ENCODE peak calls at places on chromosomes 1 and 21, in eight cellular contexts. T, Y, X, K, G, M, E and C are unnamed samples.

GRCh38 chr21:27704567-27705166 is 737.8 kb upstream of the ADAMTS5 start:
- DNase-seq in T (no peak), Y (no peak), X (no peak), K (no peak), G (no peak), M (no peak), E (no peak), C (no peak)

GRCh38 chr1:167517535-167518330 is 596 bp downstream of the CD247 start:
- DNase-seq in T (peak), Y (peak), X (no peak), K (no peak), G (no peak), M (peak), E (no peak), C (peak)

GRCh38 chr1:230797376-230798186 is 50.4 kb downstream of the CAPN9 start:
- DNase-seq in T (peak), Y (peak), X (peak), K (peak), G (peak), M (peak), E (peak), C (peak)

GRCh38 chr21:22474403-22474802 is 1476.2 kb downstream of the NCAM2 start:
- DNase-seq in T (no peak), Y (no peak), X (no peak), K (no peak), G (no peak), M (no peak), E (no peak), C (no peak)

GRCh38 chr1:158331431-158331830 is at the start of gene CD1B:
- DNase-seq in T (no peak), Y (no peak), X (no peak), K (no peak), G (no peak), M (no peak), E (no peak), C (no peak)

GRCh38 chr1:11700655-11701467 is 9.4 kb downstream of the DRAXIN start:
- DNase-seq in T (no peak), Y (peak), X (no peak), K (no peak), G (no peak), M (no peak), E (no peak), C (no peak)

GRCh38 chr1:70146488-70146887 is 58.9 kb downstream of the LRRC40 start:
- DNase-seq in T (no peak), Y (no peak), X (no peak), K (no peak), G (peak), M (peak), E (peak), C (peak)

GRCh38 chr1:149885364-149886111 is 13.8 kb upstream of the BOLA1 start:
- DNase-seq in T (peak), Y (peak), X (peak), K (peak), G (peak), M (peak), E (peak), C (peak)

GRCh38 chr1:54289061-54289938 is 89.3 kb downstream of the MRPL37 start:
- DNase-seq in T (no peak), Y (no peak), X (no peak), K (no peak), G (no peak), M (no peak), E (no peak), C (no peak)

GRCh38 chr1:111110197-111110899 is 29.5 kb downstream of the DRAM2 start:
- DNase-seq in T (no peak), Y (no peak), X (no peak), K (no peak), G (no peak), M (no peak), E (no peak), C (no peak)

GRCh38 chr21:38825269-38825668 is 19.5 kb downstream of the ETS2 start:
- DNase-seq in T (no peak), Y (no peak), X (no peak), K (no peak), G (no peak), M (no peak), E (no peak), C (no peak)

GRCh38 chr1:36151845-36152203 is 2.5 kb upstream of the TRAPPC3 start:
- DNase-seq in T (no peak), Y (no peak), X (peak), K (no peak), G (no peak), M (no peak), E (no peak), C (no peak)

GRCh38 chr1:221806984-221807383 is 65.1 kb upstream of the DUSP10 start:
- DNase-seq in T (no peak), Y (no peak), X (no peak), K (no peak), G (no peak), M (no peak), E (no peak), C (no peak)

GRCh38 chr21:29218749-29219148 is 80.0 kb upstream of the BACH1 start:
- DNase-seq in T (no peak), Y (no peak), X (no peak), K (no peak), G (no peak), M (peak), E (no peak), C (no peak)

GRCh38 chr1:199780948-199781347 is 246.6 kb upstream of the NR5A2 start:
- DNase-seq in T (no peak), Y (no peak), X (no peak), K (peak), G (no peak), M (peak), E (peak), C (peak)

GRCh38 chr1:14706656-14707055 is 108.2 kb downstream of the KAZN start:
- DNase-seq in T (no peak), Y (no peak), X (no peak), K (no peak), G (no peak), M (no peak), E (no peak), C (no peak)

GRCh38 chr1:44733365-44733764 is 2.4 kb upstream of the RNU5D-1 start:
- DNase-seq in T (peak), Y (no peak), X (peak), K (peak), G (no peak), M (peak), E (peak), C (peak)

GRCh38 chr21:35593000-35593502 is 467.3 kb downstream of the SETD4 start:
- DNase-seq in T (no peak), Y (no peak), X (no peak), K (peak), G (no peak), M (peak), E (peak), C (peak)

GRCh38 chr1:29379438-29380073 is 143.2 kb downstream of the PTPRU start:
- DNase-seq in T (no peak), Y (peak), X (no peak), K (peak), G (peak), M (peak), E (peak), C (peak)

GRCh38 chr21:33197546-33197945 is 32.2 kb upstream of the IFNAR2 start:
- DNase-seq in T (peak), Y (no peak), X (peak), K (peak), G (no peak), M (no peak), E (no peak), C (no peak)

GRCh38 chr21:25997788-25998611 is 172.6 kb downstream of the APP start:
- DNase-seq in T (no peak), Y (no peak), X (peak), K (no peak), G (no peak), M (no peak), E (peak), C (no peak)

GRCh38 chr1:85572574-85572973 is 8.0 kb upstream of the CCN1 start:
- DNase-seq in T (no peak), Y (no peak), X (no peak), K (no peak), G (no peak), M (peak), E (peak), C (no peak)

GRCh38 chr1:182680901-182681300 is 3.5 kb downstream of the RGS8 start:
- DNase-seq in T (no peak), Y (no peak), X (no peak), K (no peak), G (no peak), M (peak), E (peak), C (no peak)

GRCh38 chr1:14142397-14143095 is 442.6 kb downstream of the PRDM2 start:
- DNase-seq in T (no peak), Y (no peak), X (no peak), K (no peak), G (no peak), M (no peak), E (no peak), C (no peak)

GRCh38 chr1:160251687-160252526 is 10.4 kb downstream of the DCAF8 start:
- DNase-seq in T (peak), Y (peak), X (peak), K (peak), G (peak), M (peak), E (peak), C (peak)

GRCh38 chr21:17491716-17492414 is 21.0 kb upstream of the CXADR start:
- DNase-seq in T (peak), Y (no peak), X (peak), K (peak), G (peak), M (peak), E (peak), C (peak)

GRCh38 chr1:188669715-188670114 is 1807.9 kb downstream of the BRINP3 start:
- DNase-seq in T (no peak), Y (peak), X (no peak), K (peak), G (no peak), M (peak), E (peak), C (no peak)

GRCh38 chr1:183319051-183319450 is 99.1 kb downstream of the NMNAT2 start:
- DNase-seq in T (no peak), Y (no peak), X (no peak), K (peak), G (no peak), M (peak), E (peak), C (peak)

GRCh38 chr1:208524920-208525319 is 280.7 kb upstream of the PLXNA2 start:
- DNase-seq in T (no peak), Y (no peak), X (no peak), K (no peak), G (no peak), M (no peak), E (no peak), C (no peak)

GRCh38 chr21:31888936-31889371 is 16.1 kb downstream of the HUNK start:
- DNase-seq in T (no peak), Y (no peak), X (no peak), K (no peak), G (no peak), M (peak), E (no peak), C (no peak)

GRCh38 chr1:224873645-224874369 is 55.7 kb upstream of the DNAH14 start:
- DNase-seq in T (peak), Y (no peak), X (no peak), K (peak), G (no peak), M (peak), E (peak), C (peak)

GRCh38 chr1:43924516-43924915 is 9.1 kb upstream of the ARTN start:
- DNase-seq in T (no peak), Y (no peak), X (no peak), K (no peak), G (no peak), M (peak), E (peak), C (no peak)

GRCh38 chr1:152622803-152623202 is at the start of gene LCE3A:
- DNase-seq in T (no peak), Y (no peak), X (no peak), K (no peak), G (no peak), M (no peak), E (no peak), C (no peak)

GRCh38 chr21:25626752-25627151 is 12.3 kb upstream of the JAM2 start:
- DNase-seq in T (peak), Y (peak), X (peak), K (no peak), G (no peak), M (peak), E (no peak), C (no peak)

GRCh38 chr1:88985692-88986091 is 6.7 kb downstream of the KYAT3 start:
- DNase-seq in T (peak), Y (no peak), X (no peak), K (no peak), G (no peak), M (peak), E (peak), C (no peak)

GRCh38 chr1:223670458-223671159 is 5.1 kb upstream of the CAPN8 start:
- DNase-seq in T (peak), Y (peak), X (no peak), K (peak), G (no peak), M (peak), E (peak), C (peak)

DNA sequence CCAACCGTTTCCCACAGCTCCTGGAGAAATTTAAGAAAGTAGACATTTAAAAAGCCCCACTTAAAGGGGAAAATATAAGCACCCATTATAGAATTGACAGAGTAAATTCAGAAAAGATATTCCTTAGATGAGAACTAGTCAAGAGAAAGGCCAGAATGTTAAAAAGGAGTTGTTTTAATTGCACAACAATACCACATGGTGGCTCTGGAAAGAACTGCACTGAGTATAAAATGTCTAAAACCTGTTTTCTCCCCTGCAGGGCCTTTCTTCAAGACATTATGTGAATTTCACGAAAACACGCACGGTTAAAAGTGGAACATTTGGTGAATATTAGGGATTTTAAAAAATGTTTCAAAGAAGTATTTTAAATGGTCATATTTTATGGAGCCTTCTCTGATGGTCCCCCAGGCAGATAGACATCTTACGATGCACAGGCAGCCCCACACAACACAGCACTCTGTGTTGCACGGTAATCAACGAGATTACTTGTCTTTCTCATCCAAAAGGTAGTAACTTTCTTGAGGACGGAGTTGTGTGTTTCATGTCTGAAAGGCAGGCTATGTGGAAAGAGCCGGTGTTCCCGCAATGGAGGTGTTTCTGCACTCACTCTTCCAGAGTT is 101.9 kb downstream of the PRRX1 start:
- DNase-seq in T (no peak), Y (no peak), X (no peak), K (peak), G (no peak), M (peak), E (peak), C (peak)
- TF ChIP-seq CTCF in T (peak), Y (peak), X (peak), K (peak), G (peak), M (peak), E (peak), C (peak)

GRCh38 chr1:41501581-41501980 is 17.1 kb upstream of the EDN2 start:
- DNase-seq in T (no peak), Y (no peak), X (no peak), K (no peak), G (no peak), M (peak), E (no peak), C (no peak)

GRCh38 chr1:41502912-41503311 is 18.4 kb upstream of the EDN2 start:
- DNase-seq in T (no peak), Y (no peak), X (no peak), K (no peak), G (no peak), M (no peak), E (no peak), C (no peak)

GRCh38 chr1:41500781-41501518 is 16.5 kb upstream of the EDN2 start:
- DNase-seq in T (no peak), Y (no peak), X (no peak), K (no peak), G (no peak), M (no peak), E (peak), C (no peak)

GRCh38 chr1:41504126-41505035 is 19.9 kb upstream of the EDN2 start:
- DNase-seq in T (peak), Y (peak), X (no peak), K (peak), G (peak), M (peak), E (peak), C (peak)

GRCh38 chr1:41503507-41504125 is 19.1 kb upstream of the EDN2 start:
- DNase-seq in T (no peak), Y (no peak), X (no peak), K (no peak), G (peak), M (no peak), E (no peak), C (peak)
- TF ChIP-seq CTCF in T (no peak), Y (peak), X (no peak), K (no peak), G (peak), M (no peak), E (no peak), C (peak)

DNA sequence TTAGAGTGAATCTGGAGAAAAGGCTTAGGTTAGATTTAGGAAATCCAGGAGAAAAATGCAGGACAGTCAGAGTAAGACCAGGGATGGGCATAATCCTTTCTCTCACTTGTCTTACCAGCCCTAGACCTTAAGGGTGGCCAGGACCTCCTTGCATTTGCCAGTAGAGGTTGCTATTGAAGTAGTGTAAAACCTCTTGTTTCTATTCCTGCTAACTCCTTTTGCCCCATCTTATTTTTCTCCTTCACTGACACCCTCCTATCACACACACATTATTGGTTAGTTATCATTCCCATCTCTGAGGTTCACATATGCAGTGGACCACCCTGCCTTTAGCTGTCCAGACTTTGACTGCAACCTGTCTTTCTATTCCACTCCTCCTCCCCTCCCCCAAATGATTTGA is 75.0 kb upstream of the MACF1 start:
- DNase-seq in T (no peak), Y (no peak), X (no peak), K (peak), G (no peak), M (no peak), E (peak), C (no peak)
- TF ChIP-seq CTCF in T (no peak), Y (peak), X (no peak), K (peak), G (peak), M (no peak), E (peak), C (peak)

DNA sequence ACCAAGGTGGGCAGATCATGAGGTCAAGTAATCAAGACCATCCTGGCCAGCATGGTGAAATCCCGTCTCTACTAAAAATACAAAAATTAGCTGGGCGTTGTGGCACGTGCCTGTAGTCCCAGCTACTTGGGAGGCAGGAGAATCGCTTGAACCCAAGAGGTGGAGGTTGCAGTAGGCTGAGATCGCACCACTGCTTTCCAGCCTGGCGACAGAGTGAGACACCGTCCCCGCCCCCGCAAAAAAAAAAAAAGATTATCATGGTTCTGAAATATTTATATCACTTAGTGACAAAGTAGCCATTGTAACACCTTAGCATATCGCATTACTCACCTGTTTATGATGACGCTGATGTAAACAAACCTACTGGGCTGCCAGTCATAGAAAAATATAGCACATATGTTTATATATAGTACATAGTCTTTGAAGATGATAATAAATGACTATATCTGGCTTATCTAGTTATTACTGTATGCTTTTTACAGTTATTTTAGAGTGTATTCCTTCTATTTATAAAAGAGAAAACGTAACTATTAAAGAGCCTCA is 160.2 kb downstream of the NCAM2 start:
- DNase-seq in T (no peak), Y (no peak), X (no peak), K (no peak), G (no peak), M (no peak), E (no peak), C (no peak)
- TF ChIP-seq CTCF in T (no peak), Y (no peak), X (no peak), K (no peak), G (no peak), M (no peak), E (no peak), C (no peak)